ENCODE peak calls at places on chromosomes 5 and 9, in ten cellular contexts. Q is stimulated activated CD8-positive, alpha-beta memory T cell treated with anti-CD3 and anti-CD28 coated beads, Interleukin-15, amount 100 ng/mL, for 48 hours; U is PC-9; T is AML-193; C is left lung; R is activated CD4-positive, alpha-beta T cell treated with anti-CD3 and anti-CD28 coated beads, Interleukin-2, amount 10 ng/mL, durations not matched to agents 7 days and 5 days; B is GM18507; L is fibroblast of the aortic adventitia; G is HFF-Myc; H is ELF-1. W is an unnamed sample.
A peak's percentile ranks its signal among the peaks of the same experiment; 100 is the strongest.

GRCh38 chr5:4027335-4027734 is 431.7 kb downstream of the IRX1 start:
- DNase-seq in Q (no peak), L (peak; percentile 15), H (no peak), G (no peak), R (no peak), C (no peak), B (no peak), T (no peak), U (no peak), W (no peak)

GRCh38 chr9:20854444-20854843 is 170.4 kb downstream of the FOCAD start:
- DNase-seq in U (no peak), Q (no peak), H (no peak), R (no peak), C (no peak), B (no peak), G (no peak), T (no peak), L (no peak), W (no peak)

GRCh38 chr9:5425006-5425628 is 12.6 kb downstream of the PLGRKT start:
- DNase-seq in B (no peak), H (no peak), Q (no peak), R (peak; percentile 17), G (peak; percentile 12), T (peak; percentile 73), C (no peak), U (no peak), L (peak; percentile 23), W (no peak)

GRCh38 chr5:31701642-31702041 is 62.7 kb downstream of the PDZD2 start:
- DNase-seq in Q (no peak), T (no peak), U (peak; percentile 2), G (no peak), L (no peak), C (no peak), B (no peak), H (no peak), R (no peak), W (no peak)

GRCh38 chr9:125909497-125909896 is 162.3 kb downstream of the PBX3 start:
- DNase-seq in U (no peak), C (no peak), H (no peak), Q (no peak), R (no peak), B (no peak), T (no peak), G (no peak), L (no peak), W (no peak)

GRCh38 chr5:31408814-31409213 is 123.1 kb downstream of the DROSHA start:
- DNase-seq in R (no peak), T (no peak), B (no peak), U (peak; percentile 82), G (peak; percentile 43), L (peak; percentile 76), C (no peak), H (no peak), Q (no peak), W (no peak)

GRCh38 chr9:73239868-73240267 is 88.2 kb downstream of the ANXA1 start:
- DNase-seq in G (no peak), T (no peak), U (no peak), H (no peak), B (no peak), R (no peak), Q (no peak), L (no peak), C (no peak), W (no peak)

GRCh38 chr5:75021229-75021628 is 31.1 kb downstream of the GCNT4 start:
- DNase-seq in R (no peak), H (peak; percentile 22), T (no peak), U (no peak), L (no peak), C (no peak), B (no peak), G (no peak), Q (no peak), W (no peak)

GRCh38 chr5:172264814-172265213 is 18.8 kb downstream of the UBTD2 start:
- DNase-seq in B (no peak), R (no peak), U (no peak), G (no peak), T (no peak), L (no peak), H (no peak), Q (no peak), C (no peak), W (no peak)

GRCh38 chr9:16526380-16526779 is 344.1 kb downstream of the BNC2 start:
- DNase-seq in R (no peak), T (no peak), H (no peak), L (peak; percentile 84), C (no peak), G (no peak), Q (no peak), B (no peak), U (no peak), W (no peak)

GRCh38 chr5:35180046-35180445 is 50.2 kb downstream of the PRLR start:
- DNase-seq in U (no peak), C (no peak), R (no peak), T (no peak), Q (no peak), G (no peak), B (no peak), H (no peak), L (no peak), W (no peak)

GRCh38 chr5:7473668-7474215 is 77.8 kb downstream of the ADCY2 start:
- DNase-seq in Q (no peak), U (no peak), B (no peak), C (no peak), T (no peak), H (peak; percentile 19), L (no peak), G (no peak), R (no peak), W (no peak)

GRCh38 chr5:125232779-125233230 is 486.4 kb upstream of the ZNF608 start:
- DNase-seq in T (no peak), Q (no peak), H (no peak), G (peak; percentile 95), L (peak; percentile 99), B (no peak), U (no peak), R (no peak), C (no peak), W (no peak)

GRCh38 chr9:118238139-118238538 is 533.9 kb downstream of the TLR4 start:
- DNase-seq in T (no peak), B (no peak), Q (no peak), C (no peak), L (no peak), G (no peak), U (no peak), R (no peak), H (no peak), W (no peak)

GRCh38 chr5:62477801-62478200 is 65.2 kb downstream of the IPO11 start:
- DNase-seq in Q (no peak), C (no peak), H (no peak), T (no peak), G (no peak), U (no peak), R (no peak), L (peak; percentile 46), B (no peak), W (no peak)

GRCh38 chr9:8718121-8718725 is 918.6 kb upstream of the DMAC1 start:
- DNase-seq in U (no peak), Q (no peak), G (no peak), L (peak; percentile 92), T (no peak), C (no peak), R (no peak), B (no peak), H (no peak), W (no peak)

GRCh38 chr9:36543916-36544315 is 28.8 kb upstream of the MELK start:
- DNase-seq in L (peak; percentile 93), T (no peak), U (no peak), H (no peak), R (no peak), B (no peak), Q (no peak), G (no peak), C (no peak), W (peak; percentile 66)

GRCh38 chr9:125963932-125964331 is 216.8 kb downstream of the PBX3 start:
- DNase-seq in C (no peak), T (no peak), U (no peak), B (no peak), G (no peak), Q (no peak), H (no peak), L (no peak), R (no peak), W (no peak)

GRCh38 chr5:125597338-125597737 is 825.9 kb upstream of the GRAMD2B start:
- DNase-seq in G (peak; percentile 44), B (no peak), U (no peak), C (no peak), Q (no peak), H (no peak), T (no peak), R (no peak), L (peak; percentile 35), W (peak; percentile 82)

GRCh38 chr9:109730228-109730627 is 49.8 kb upstream of the PALM2AKAP2 start:
- DNase-seq in B (no peak), Q (no peak), L (peak; percentile 7), U (peak; percentile 91), C (no peak), G (no peak), H (no peak), R (no peak), T (no peak), W (no peak)

GRCh38 chr5:73186976-73187375 is 14.0 kb downstream of the TMEM174 start:
- DNase-seq in C (no peak), U (no peak), Q (no peak), B (no peak), L (no peak), G (no peak), R (no peak), T (no peak), H (no peak), W (no peak)

GRCh38 chr5:58266402-58266801 is 193.5 kb downstream of the PLK2 start:
- DNase-seq in R (no peak), Q (no peak), B (no peak), H (no peak), G (no peak), T (no peak), C (no peak), U (no peak), L (no peak), W (no peak)

GRCh38 chr9:94882953-94883641 is 156.6 kb downstream of the AOPEP start:
- DNase-seq in T (no peak), L (no peak), C (no peak), U (no peak), G (no peak), B (no peak), R (no peak), H (no peak), Q (no peak), W (no peak)

GRCh38 chr5:149130932-149131273 is 10.4 kb upstream of the ABLIM3 start:
- DNase-seq in U (peak; percentile 84), B (no peak), C (no peak), L (no peak), Q (no peak), G (no peak), R (no peak), T (no peak), H (no peak), W (no peak)

GRCh38 chr9:2655411-2655901 is 33.9 kb downstream of the VLDLR start:
- DNase-seq in T (peak; percentile 80), H (no peak), Q (peak; percentile 12), G (peak; percentile 82), U (peak; percentile 76), L (peak; percentile 88), B (no peak), R (peak; percentile 53), C (no peak), W (peak; percentile 49)

GRCh38 chr5:149618581-149619248 is 37.4 kb downstream of the ARHGEF37 start:
- DNase-seq in Q (no peak), H (peak; percentile 89), U (peak; percentile 75), L (peak; percentile 76), G (no peak), C (no peak), T (peak; percentile 44), B (peak; percentile 20), R (peak; percentile 31), W (peak; percentile 70)

GRCh38 chr5:83895860-83896259 is 175.2 kb upstream of the HAPLN1 start:
- DNase-seq in B (no peak), C (no peak), L (peak; percentile 55), H (no peak), G (no peak), Q (no peak), T (no peak), R (no peak), U (no peak), W (no peak)

GRCh38 chr5:127077346-127077745 is 4.0 kb upstream of the C5orf63 start:
- DNase-seq in Q (no peak), G (no peak), T (no peak), L (no peak), H (no peak), C (no peak), B (no peak), R (no peak), U (no peak), W (no peak)